ENCODE peak calls at places on chromosomes 6 and 20, in six cellular contexts. S is astrocyte; D is CD8-positive, alpha-beta T cell; V is heart left ventricle; W is CD8-positive, alpha-beta memory T cell; J is hepatocyte. R is an unnamed sample.

GRCh38 chr6:120587381-120587780 is 746.9 kb downstream of the TBC1D32 start:
- DNase-seq in S (no peak), D (no peak), V (no peak), W (no peak), J (no peak), R (no peak)

GRCh38 chr20:59194023-59194935 is 30.7 kb downstream of the ZNF831 start:
- DNase-seq in S (no peak), D (no peak), V (no peak), W (no peak), J (no peak), R (no peak)

GRCh38 chr6:153083869-153084268 is 47.2 kb downstream of the RGS17 start:
- DNase-seq in S (no peak), D (no peak), V (no peak), W (no peak), J (no peak), R (no peak)

GRCh38 chr20:62405108-62405980 is 1.7 kb downstream of the CABLES2 start:
- DNase-seq in S (peak; percentile 35), D (no peak), V (no peak), W (no peak), J (peak; percentile 74), R (no peak)

GRCh38 chr20:44615169-44615791 is 32.9 kb downstream of the PKIG start:
- DNase-seq in S (peak; percentile 8), D (no peak), V (no peak), W (no peak), J (no peak), R (no peak)

GRCh38 chr6:33742092-33742491 is 4.6 kb downstream of the IP6K3 start:
- DNase-seq in S (no peak), D (no peak), V (no peak), W (no peak), J (peak; percentile 33), R (no peak)

GRCh38 chr6:41894366-41895299 is 542 bp downstream of the USP49 start:
- DNase-seq in S (peak; percentile 11), D (no peak), V (no peak), W (no peak), J (peak; percentile 14), R (no peak)

GRCh38 chr20:62758226-62758912 is 37.9 kb upstream of the MRGBP start:
- DNase-seq in S (no peak), D (no peak), V (peak; percentile 46), W (no peak), J (no peak), R (no peak)

GRCh38 chr6:149026530-149026942 is 279.7 kb downstream of the UST start:
- DNase-seq in S (peak; percentile 91), D (no peak), V (no peak), W (no peak), J (peak; percentile 77), R (peak; percentile 76)

GRCh38 chr20:50395258-50395729 is 114.9 kb upstream of the PTPN1 start:
- DNase-seq in S (no peak), D (no peak), V (peak; percentile 86), W (no peak), J (no peak), R (no peak)

GRCh38 chr20:35054804-35055203 is 37.8 kb downstream of the TRPC4AP start:
- DNase-seq in S (no peak), D (no peak), V (no peak), W (no peak), J (no peak), R (no peak)

GRCh38 chr20:50146732-50147662 is 6.5 kb downstream of the PEDS1 start:
- DNase-seq in S (peak; percentile 41), D (peak; percentile 55), V (peak; percentile 71), W (peak; percentile 57), J (no peak), R (no peak)

GRCh38 chr20:60791823-60792222 is 460.2 kb upstream of the CDH4 start:
- DNase-seq in S (no peak), D (no peak), V (no peak), W (no peak), J (no peak), R (no peak)
- H3K4me3 ChIP-seq in S (no peak overlapping the region), D (no peak overlapping the region), V (no peak overlapping the region), W (no peak overlapping the region), J (no peak overlapping the region), R (no peak overlapping the region)

DNA sequence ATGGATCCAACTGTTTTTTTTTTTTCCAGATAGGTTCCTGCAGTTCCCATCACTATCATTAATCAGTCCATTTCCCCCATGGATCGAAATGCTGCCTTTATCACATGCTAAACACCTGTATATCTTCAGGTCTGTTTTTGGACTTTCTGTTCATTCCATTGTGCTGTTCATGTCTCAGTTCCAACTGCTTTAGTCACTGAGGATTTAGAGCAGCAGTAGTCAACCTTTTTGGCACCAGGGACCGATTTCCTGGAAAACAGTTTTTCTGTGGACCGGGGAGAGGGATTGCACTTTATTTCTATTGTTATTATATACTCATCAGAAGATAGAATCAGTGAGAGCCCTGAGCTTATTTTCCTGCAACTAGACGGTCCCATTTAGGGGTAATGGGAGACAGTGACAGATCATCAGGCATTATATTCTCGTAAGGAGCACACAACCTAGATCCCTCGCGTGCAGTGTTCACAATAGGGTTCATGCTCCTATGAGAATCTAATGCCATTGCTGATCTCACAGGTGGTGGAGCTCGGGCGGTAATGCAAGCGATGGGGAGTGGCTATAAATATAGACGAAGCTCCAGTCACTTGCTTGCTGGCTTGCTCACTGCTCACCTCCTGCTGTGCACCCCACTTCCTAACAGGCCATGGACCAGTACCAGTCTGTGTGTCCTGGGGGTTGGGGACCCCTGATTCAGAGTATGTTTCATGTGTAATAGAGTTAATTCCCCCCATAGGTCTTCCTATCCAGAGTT is 46.0 kb downstream of the CAP2 start:
- DNase-seq in S (no peak), D (no peak), V (no peak), W (no peak), J (no peak), R (no peak)
- H3K9me3 ChIP-seq in S (no peaks in the 10 kb centered on the region), D (no peaks in the 10 kb centered on the region), V (no peaks in the 10 kb centered on the region), W (no peaks in the 10 kb centered on the region), J (no peaks in the 10 kb centered on the region), R (no peaks in the 10 kb centered on the region)

GRCh38 chr6:2840794-2841061 is 935 bp downstream of the SERPINB1 start:
- DNase-seq in S (no peak), D (no peak), V (no peak), W (no peak), J (no peak), R (no peak)

GRCh38 chr6:2843138-2843740 is 1.6 kb upstream of the SERPINB1 start:
- DNase-seq in S (peak; percentile 38), D (no peak), V (no peak), W (no peak), J (no peak), R (no peak)

GRCh38 chr6:2841264-2842138 is at the start of gene SERPINB1:
- DNase-seq in S (peak; percentile 90), D (peak; percentile 47), V (peak; percentile 95), W (peak; percentile 66), J (peak; percentile 94), R (peak; percentile 86)

GRCh38 chr6:2839982-2840793 is 1.5 kb downstream of the SERPINB1 start:
- DNase-seq in S (no peak), D (no peak), V (no peak), W (no peak), J (no peak), R (no peak)

GRCh38 chr6:2842139-2842552 is 483 bp upstream of the SERPINB1 start:
- DNase-seq in S (no peak), D (no peak), V (no peak), W (no peak), J (no peak), R (no peak)
- H3K4me3 ChIP-seq in S (peak overlapping the region; percentile 50), D (peak overlapping the region; percentile 76), V (no peak overlapping the region), W (peak overlapping the region; percentile 82), J (no peak overlapping the region), R (peak overlapping the region; percentile 31)

GRCh38 chr20:56171087-56172012 is 77.2 kb upstream of the MC3R start:
- DNase-seq in S (no peak), D (no peak), V (no peak), W (no peak), J (peak; percentile 34), R (no peak)

GRCh38 chr20:56160956-56161355 is 87.6 kb upstream of the MC3R start:
- DNase-seq in S (no peak), D (no peak), V (no peak), W (no peak), J (no peak), R (no peak)

GRCh38 chr20:56163806-56164205 is 84.7 kb upstream of the MC3R start:
- DNase-seq in S (no peak), D (no peak), V (no peak), W (no peak), J (no peak), R (no peak)

GRCh38 chr20:56166781-56167465 is 81.6 kb upstream of the MC3R start:
- DNase-seq in S (no peak), D (no peak), V (no peak), W (no peak), J (no peak), R (no peak)
- H3K9me3 ChIP-seq in S (peaks cover 3% of the 10 kb centered on the region), D (no peaks in the 10 kb centered on the region), V (no peaks in the 10 kb centered on the region), W (no peaks in the 10 kb centered on the region), J (no peaks in the 10 kb centered on the region), R (no peaks in the 10 kb centered on the region)

GRCh38 chr6:31402324-31403282 is 792 bp upstream of the MICA start:
- DNase-seq in S (no peak), D (no peak), V (no peak), W (peak; percentile 20), J (peak; percentile 57), R (peak; percentile 74)
- H3K4me3 ChIP-seq in S (peak overlapping the region; percentile 93), D (peak overlapping the region; percentile 67), V (peak overlapping the region; percentile 67), W (peak overlapping the region; percentile 76), J (peak overlapping the region; percentile 41), R (peak overlapping the region; percentile 82)

DNA sequence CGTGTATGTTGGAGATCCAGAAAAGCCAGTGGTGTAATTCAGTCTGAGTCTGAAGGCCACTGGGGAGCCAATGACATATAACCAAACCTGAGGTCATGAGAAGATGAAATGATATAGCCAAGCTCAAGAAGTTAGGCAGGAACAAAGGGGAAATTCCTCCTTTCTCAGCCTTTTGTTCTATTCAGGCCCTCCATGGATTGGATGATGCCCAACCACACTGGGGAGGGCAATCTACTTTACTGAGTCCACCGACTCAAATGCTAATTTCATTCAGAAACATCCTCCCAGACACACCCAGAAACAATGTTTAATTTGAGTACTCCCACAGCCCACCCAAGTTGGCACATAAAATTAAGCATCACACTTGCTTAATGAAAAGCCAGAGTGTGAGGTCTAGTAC is 183.6 kb downstream of the GJA1 start:
- DNase-seq in S (no peak), D (no peak), V (no peak), W (no peak), J (no peak), R (no peak)
- H3K9me3 ChIP-seq in S (no peaks in the 10 kb centered on the region), D (no peaks in the 10 kb centered on the region), V (no peaks in the 10 kb centered on the region), W (no peaks in the 10 kb centered on the region), J (no peaks in the 10 kb centered on the region), R (no peaks in the 10 kb centered on the region)

GRCh38 chr6:13874191-13874549 is 50.6 kb upstream of the RNF182 start:
- DNase-seq in S (no peak), D (no peak), V (no peak), W (no peak), J (no peak), R (no peak)
- H3K4me3 ChIP-seq in S (peak overlapping the region; percentile 51), D (peak overlapping the region; percentile 40), V (no peak overlapping the region), W (peak overlapping the region; percentile 63), J (peak overlapping the region; percentile 27), R (peak overlapping the region; percentile 12)

GRCh38 chr6:110357696-110358535 is at the start of gene METTL24:
- DNase-seq in S (no peak), D (no peak), V (no peak), W (no peak), J (peak; percentile 77), R (no peak)
- H3K9me3 ChIP-seq in S (no peaks in the 10 kb centered on the region), D (no peaks in the 10 kb centered on the region), V (no peaks in the 10 kb centered on the region), W (no peaks in the 10 kb centered on the region), J (no peaks in the 10 kb centered on the region), R (no peaks in the 10 kb centered on the region)

R was measured in HAP-1.